ENCODE peak calls at places on chromosomes 1 and 21, in four cellular contexts. One of them, this sample, is unnamed.

GRCh38 chr1:148308832-148309458 is 156.9 kb upstream of the NBPF11 start:
- DNase-seq in Ammon's horn: no peak
- DNase-seq in nephron progenitor cell: no peak
- DNase-seq in NCI-H345: no peak
- DNase-seq in this sample: peak

GRCh38 chr1:205248793-205249601 is 21.3 kb downstream of the TMCC2 start:
- DNase-seq in Ammon's horn: peak
- DNase-seq in nephron progenitor cell: no peak
- DNase-seq in NCI-H345: no peak
- DNase-seq in this sample: no peak

GRCh38 chr1:180675586-180675985 is 43.8 kb downstream of the XPR1 start:
- DNase-seq in NCI-H345: no peak
- DNase-seq in Ammon's horn: no peak
- DNase-seq in nephron progenitor cell: no peak
- DNase-seq in this sample: peak

GRCh38 chr1:203328714-203329122 is 22.2 kb downstream of the FMOD start:
- DNase-seq in Ammon's horn: no peak
- DNase-seq in NCI-H345: peak
- DNase-seq in nephron progenitor cell: no peak
- DNase-seq in this sample: no peak

GRCh38 chr21:46295996-46296752 is 10.0 kb downstream of the YBEY start:
- DNase-seq in NCI-H345: no peak
- DNase-seq in Ammon's horn: peak
- DNase-seq in nephron progenitor cell: no peak
- DNase-seq in this sample: no peak

GRCh38 chr1:86753700-86754099 is 49.3 kb downstream of the SH3GLB1 start:
- DNase-seq in nephron progenitor cell: no peak
- DNase-seq in Ammon's horn: no peak
- DNase-seq in NCI-H345: peak
- DNase-seq in this sample: no peak

GRCh38 chr21:43749686-43750262 is 26.3 kb downstream of the CSTB start:
- DNase-seq in Ammon's horn: no peak
- DNase-seq in nephron progenitor cell: no peak
- DNase-seq in NCI-H345: no peak
- DNase-seq in this sample: no peak

GRCh38 chr1:151312439-151313225 is 14.6 kb downstream of the PI4KB start:
- DNase-seq in Ammon's horn: no peak
- DNase-seq in nephron progenitor cell: no peak
- DNase-seq in NCI-H345: no peak
- DNase-seq in this sample: no peak

GRCh38 chr1:54627181-54627580 is 3.9 kb upstream of the FAM151A start:
- DNase-seq in nephron progenitor cell: no peak
- DNase-seq in Ammon's horn: no peak
- DNase-seq in NCI-H345: no peak
- DNase-seq in this sample: no peak

GRCh38 chr1:197342044-197342565 is 74.1 kb downstream of the CRB1 start:
- DNase-seq in Ammon's horn: no peak
- DNase-seq in NCI-H345: no peak
- DNase-seq in nephron progenitor cell: no peak
- DNase-seq in this sample: no peak